ENCODE peak calls at places on chromosomes 4 and X, in five cellular contexts. F, Y, N, O and U are unnamed samples.

GRCh38 chrX:133859336-133859735 is 126.1 kb downstream of the GPC3 start:
- DNase-seq in O (no peak), N (no peak), F (peak), Y (no peak), U (no peak)

GRCh38 chr4:6008766-6009385 is 9.4 kb downstream of the C4orf50 start:
- DNase-seq in F (no peak), O (no peak), Y (no peak), N (no peak), U (no peak)

GRCh38 chr4:20017439-20017838 is 234.3 kb upstream of the SLIT2 start:
- DNase-seq in F (no peak), N (no peak), Y (no peak), O (no peak), U (no peak)

GRCh38 chr4:48334236-48334635 is 7.1 kb upstream of the SLAIN2 start:
- DNase-seq in O (no peak), F (no peak), Y (no peak), N (no peak), U (no peak)

GRCh38 chr4:13635281-13635799 is 7.8 kb upstream of the BOD1L1 start:
- DNase-seq in O (no peak), F (no peak), N (no peak), Y (no peak), U (no peak)

GRCh38 chr4:38162240-38162784 is 202.1 kb downstream of the PTTG2 start:
- DNase-seq in Y (peak), N (no peak), F (no peak), O (no peak), U (no peak)

GRCh38 chrX:23857409-23857808 is 50.3 kb downstream of the APOO start:
- DNase-seq in Y (no peak), F (no peak), O (no peak), N (no peak), U (no peak)

GRCh38 chr4:153472122-153473037 is 6.2 kb downstream of the TMEM131L start:
- DNase-seq in N (no peak), F (no peak), Y (no peak), O (no peak), U (no peak)

GRCh38 chr4:87060957-87061356 is 126.1 kb downstream of the AFF1 start:
- DNase-seq in F (no peak), Y (no peak), O (no peak), N (no peak), U (no peak)

GRCh38 chrX:139388234-139388633 is 142.3 kb upstream of the F9 start:
- DNase-seq in F (no peak), Y (no peak), N (no peak), O (no peak), U (no peak)

GRCh38 chr4:170887396-170887795 is 797.6 kb upstream of the AADAT start:
- DNase-seq in O (no peak), Y (no peak), F (no peak), N (no peak), U (no peak)

GRCh38 chrX:8049827-8050226 is 121.2 kb downstream of the VCX2 start:
- DNase-seq in F (no peak), O (no peak), Y (no peak), N (no peak), U (no peak)

GRCh38 chr4:6702761-6703160 is 6.9 kb downstream of the MRFAP1L1 start:
- DNase-seq in N (no peak), F (no peak), O (no peak), Y (no peak), U (no peak)

GRCh38 chr4:17447675-17448298 is 64.1 kb downstream of the QDPR start:
- DNase-seq in O (peak), Y (peak), N (peak), F (no peak), U (peak)

GRCh38 chr4:157217708-157218107 is 2.8 kb upstream of the GRIA2 start:
- DNase-seq in N (no peak), Y (no peak), F (no peak), O (no peak), U (no peak)

GRCh38 chr4:2497931-2498330 is 29.0 kb downstream of the RNF4 start:
- DNase-seq in Y (no peak), N (peak), O (no peak), F (no peak), U (no peak)

GRCh38 chr4:3784469-3785291 is 18.5 kb downstream of the ADRA2C start:
- DNase-seq in N (no peak), Y (no peak), F (no peak), O (no peak), U (no peak)

GRCh38 chr4:6367313-6367945 is 97.8 kb downstream of the WFS1 start:
- DNase-seq in Y (no peak), F (no peak), N (no peak), O (no peak), U (no peak)

GRCh38 chrX:24333371-24333770 is 19.5 kb upstream of the SUPT20HL2 start:
- DNase-seq in Y (no peak), O (no peak), N (no peak), F (no peak), U (no peak)

GRCh38 chrX:128543114-128543513 is 490.9 kb upstream of the ACTRT1 start:
- DNase-seq in N (no peak), F (no peak), Y (no peak), O (no peak), U (no peak)

GRCh38 chr4:68954126-68954525 is 2.5 kb upstream of the UGT2A3 start:
- DNase-seq in O (no peak), N (no peak), F (no peak), Y (no peak), U (no peak)

GRCh38 chrX:114924846-114925245 is 92.6 kb downstream of the IL13RA2 start:
- DNase-seq in O (no peak), Y (no peak), F (no peak), N (no peak), U (no peak)

GRCh38 chr4:173371292-173372192 is 788 bp downstream of the SAP30 start:
- DNase-seq in F (no peak), Y (no peak), N (no peak), O (peak), U (peak)

GRCh38 chr4:118898684-118899138 is 10.1 kb downstream of the SYNPO2 start:
- DNase-seq in Y (no peak), O (no peak), N (no peak), F (no peak), U (no peak)

GRCh38 chr4:45030059-45030458 is 303.7 kb upstream of the GNPDA2 start:
- DNase-seq in O (no peak), F (no peak), N (no peak), Y (no peak), U (no peak)

GRCh38 chrX:71393919-71394318 is 27.8 kb downstream of the TAF1 start:
- DNase-seq in O (no peak), Y (no peak), N (no peak), F (no peak), U (no peak)

GRCh38 chrX:5791721-5792120 is 436.9 kb downstream of the NLGN4X start:
- DNase-seq in O (no peak), N (no peak), Y (no peak), F (no peak), U (no peak)